ENCODE peak calls at places on chromosome 10, in five cellular contexts. P, L, D, Y and B are unnamed samples.

GRCh38 chr10:44022203-44022602 is 362.7 kb downstream of the CXCL12 start:
- DNase-seq in P (no peak), D (no peak), Y (no peak), L (no peak), B (peak)

GRCh38 chr10:28496481-28496961 is 36.4 kb upstream of the WAC start:
- DNase-seq in L (no peak), Y (no peak), D (no peak), P (no peak), B (no peak)

GRCh38 chr10:132418520-132419416 is 21.8 kb downstream of the PWWP2B start:
- DNase-seq in P (peak), Y (no peak), D (peak), L (peak), B (peak)

GRCh38 chr10:77036993-77037734 is 600.4 kb downstream of the KCNMA1 start:
- DNase-seq in D (peak), Y (no peak), P (peak), L (peak), B (peak)

GRCh38 chr10:128221128-128221527 is 94.9 kb upstream of the MKI67 start:
- DNase-seq in D (no peak), P (no peak), L (no peak), Y (no peak), B (no peak)

GRCh38 chr10:114694062-114694461 is 36.0 kb upstream of the ABLIM1 start:
- DNase-seq in D (no peak), Y (no peak), P (no peak), L (no peak), B (no peak)

GRCh38 chr10:120478401-120478800 is 21.4 kb downstream of the PLPP4 start:
- DNase-seq in Y (no peak), D (no peak), L (no peak), P (no peak), B (no peak)

GRCh38 chr10:22612316-22612715 is 102.1 kb downstream of the PIP4K2A start:
- DNase-seq in P (no peak), D (no peak), L (no peak), Y (no peak), B (no peak)

GRCh38 chr10:3926268-3926667 is 141.3 kb upstream of the KLF6 start:
- DNase-seq in D (no peak), L (peak), P (no peak), Y (no peak), B (no peak)

GRCh38 chr10:79381804-79382221 is 34.5 kb downstream of the PPIF start:
- DNase-seq in D (peak), P (peak), Y (no peak), L (no peak), B (no peak)

GRCh38 chr10:42962120-42962901 is 114.6 kb upstream of the RET start:
- DNase-seq in P (no peak), L (no peak), D (no peak), Y (no peak), B (no peak)

GRCh38 chr10:35781643-35782035 is 139.5 kb upstream of the FZD8 start:
- DNase-seq in Y (no peak), P (peak), D (peak), L (peak), B (peak)

GRCh38 chr10:71621783-71622526 is 97.6 kb downstream of the C10orf105 start:
- DNase-seq in L (no peak), P (peak), D (peak), Y (no peak), B (peak)

GRCh38 chr10:86304436-86304835 is 62.2 kb downstream of the GRID1 start:
- DNase-seq in L (no peak), P (no peak), D (no peak), Y (no peak), B (no peak)

GRCh38 chr10:127738512-127739424 is 1.8 kb downstream of the FOXI2 start:
- DNase-seq in Y (no peak), L (no peak), P (no peak), D (no peak), B (no peak)

GRCh38 chr10:18151491-18151890 is 11.3 kb downstream of the CACNB2 start:
- DNase-seq in D (no peak), P (no peak), L (no peak), Y (no peak), B (no peak)

GRCh38 chr10:43234471-43235041 is 32.3 kb downstream of the RASGEF1A start:
- DNase-seq in D (no peak), Y (no peak), L (no peak), P (no peak), B (no peak)

GRCh38 chr10:75097666-75098285 is 13.7 kb upstream of the SAMD8 start:
- DNase-seq in D (peak), L (no peak), P (no peak), Y (no peak), B (peak)

GRCh38 chr10:1952126-1953095 is 215.1 kb upstream of the ADARB2 start:
- DNase-seq in Y (no peak), P (no peak), D (no peak), L (no peak), B (no peak)

GRCh38 chr10:26711324-26711723 is 13.8 kb downstream of the PDSS1 start:
- DNase-seq in D (no peak), Y (no peak), P (no peak), L (no peak), B (no peak)

GRCh38 chr10:121928528-121928884 is 675 bp upstream of the ATE1 start:
- DNase-seq in Y (no peak), L (no peak), P (no peak), D (peak), B (peak)

GRCh38 chr10:34116220-34116623 is 698.9 kb downstream of the PARD3 start:
- DNase-seq in P (peak), Y (no peak), D (no peak), L (no peak), B (no peak)

GRCh38 chr10:99870051-99870730 is 87.8 kb downstream of the ABCC2 start:
- DNase-seq in Y (no peak), D (peak), L (no peak), P (no peak), B (peak)

GRCh38 chr10:133420028-133420427 is 4.4 kb downstream of the SPRN start:
- DNase-seq in P (peak), Y (no peak), L (no peak), D (no peak), B (no peak)

GRCh38 chr10:133421336-133422222 is 2.8 kb downstream of the SPRN start:
- DNase-seq in Y (no peak), L (no peak), P (peak), D (no peak), B (no peak)

GRCh38 chr10:133420579-133420978 is 3.8 kb downstream of the SPRN start:
- DNase-seq in Y (no peak), P (no peak), L (no peak), D (no peak), B (no peak)

GRCh38 chr10:133422223-133422820 is 2.1 kb downstream of the SPRN start:
- DNase-seq in P (no peak), L (no peak), D (no peak), Y (no peak), B (no peak)

GRCh38 chr10:133422821-133423771 is 1.3 kb downstream of the SPRN start:
- DNase-seq in D (peak), Y (no peak), L (no peak), P (peak), B (no peak)
- H3K4me3 ChIP-seq in D (no peak), Y (no peak), L (no peak), P (no peak), B (no peak)

GRCh38 chr10:96421995-96422394 is 63.2 kb upstream of the OPALIN start:
- DNase-seq in L (no peak), Y (no peak), D (no peak), P (no peak), B (no peak)

GRCh38 chr10:96422525-96422924 is 63.7 kb upstream of the OPALIN start:
- DNase-seq in P (no peak), L (no peak), Y (no peak), D (no peak), B (no peak)

GRCh38 chr10:96431211-96431970 is 72.6 kb upstream of the OPALIN start:
- DNase-seq in D (no peak), P (no peak), Y (no peak), L (no peak), B (no peak)

GRCh38 chr10:96427291-96427690 is 68.5 kb upstream of the OPALIN start:
- DNase-seq in P (no peak), L (no peak), Y (no peak), D (no peak), B (no peak)
- H3K4me2 ChIP-seq in P (no peak), L (no peak), Y (no peak), D (no peak), B (no peak)

GRCh38 chr10:126654579-126654978 is 15.9 kb downstream of the C10orf90 start:
- DNase-seq in P (no peak), L (no peak), D (no peak), Y (no peak), B (no peak)

GRCh38 chr10:126661356-126661755 is 9.1 kb downstream of the C10orf90 start:
- DNase-seq in L (no peak), D (no peak), P (no peak), Y (no peak), B (no peak)

GRCh38 chr10:126661841-126662520 is 8.5 kb downstream of the C10orf90 start:
- DNase-seq in D (peak), Y (no peak), P (peak), L (no peak), B (no peak)

GRCh38 chr10:126659750-126660149 is 10.7 kb downstream of the C10orf90 start:
- DNase-seq in D (no peak), Y (no peak), P (no peak), L (no peak), B (no peak)

GRCh38 chr10:126658928-126659327 is 11.6 kb downstream of the C10orf90 start:
- DNase-seq in Y (no peak), L (no peak), D (no peak), P (no peak), B (no peak)
- H3K4me3 ChIP-seq in Y (no peak), L (no peak), D (no peak), P (no peak), B (no peak)

GRCh38 chr10:94288361-94289116 is 74.2 kb downstream of the NOC3L start:
- DNase-seq in D (no peak), P (no peak), L (no peak), Y (no peak), B (no peak)
- H3K4me2 ChIP-seq in D (no peak), P (no peak), L (no peak), Y (no peak), B (no peak)